ENCODE peak calls at places on chromosome 15, in four cellular contexts. M, Z, X and N are unnamed samples.

GRCh38 chr15:53665930-53666329 is 93.5 kb downstream of the WDR72 start:
- DNase-seq in M (no peak), Z (no peak), X (peak; percentile 18), N (no peak)

GRCh38 chr15:37009288-37009687 is 91.1 kb downstream of the MEIS2 start:
- DNase-seq in M (no peak), Z (no peak), X (peak; percentile 49), N (no peak)

GRCh38 chr15:89196994-89197393 is 24.4 kb downstream of the RLBP1 start:
- DNase-seq in M (no peak), Z (no peak), X (peak; percentile 15), N (no peak)

GRCh38 chr15:94056314-94056713 is 175.0 kb upstream of the MCTP2 start:
- DNase-seq in M (no peak), Z (no peak), X (no peak), N (no peak)

GRCh38 chr15:48337626-48338025 is 6.4 kb downstream of the DUT start:
- DNase-seq in M (no peak), Z (no peak), X (no peak), N (no peak)

GRCh38 chr15:71131601-71132357 is 16.5 kb downstream of the THSD4 start:
- DNase-seq in M (no peak), Z (no peak), X (no peak), N (no peak)

GRCh38 chr15:68986292-68986691 is 28.2 kb upstream of the NOX5 start:
- DNase-seq in M (no peak), Z (no peak), X (no peak), N (no peak)

GRCh38 chr15:68431792-68432401 is at the start of gene ITGA11:
- DNase-seq in M (no peak), Z (no peak), X (no peak), N (peak; percentile 39)

GRCh38 chr15:37035349-37035748 is 65.0 kb downstream of the MEIS2 start:
- DNase-seq in M (no peak), Z (no peak), X (peak; percentile 61), N (no peak)

GRCh38 chr15:51244366-51244977 is 93.9 kb downstream of the CYP19A1 start:
- DNase-seq in M (no peak), Z (no peak), X (no peak), N (no peak)

GRCh38 chr15:42955518-42955917 is 34.9 kb upstream of the TTBK2 start:
- DNase-seq in M (no peak), Z (no peak), X (no peak), N (no peak)

GRCh38 chr15:94387854-94388441 is 156.6 kb downstream of the MCTP2 start:
- DNase-seq in M (no peak), Z (no peak), X (no peak), N (no peak)

GRCh38 chr15:68195336-68196112 is 9.6 kb downstream of the CALML4 start:
- DNase-seq in M (no peak), Z (no peak), X (no peak), N (no peak)

GRCh38 chr15:76345880-76346665 is 9.5 kb downstream of the ISL2 start:
- DNase-seq in M (no peak), Z (no peak), X (peak; percentile 61), N (no peak)

GRCh38 chr15:76991741-76992645 is 2.9 kb upstream of the PSTPIP1 start:
- DNase-seq in M (no peak), Z (no peak), X (no peak), N (no peak)

GRCh38 chr15:51830279-51830806 is 890 bp downstream of the TMOD3 start:
- DNase-seq in M (no peak), Z (no peak), X (no peak), N (peak; percentile 9)

GRCh38 chr15:87712211-87712610 is 544.3 kb downstream of the NTRK3 start:
- DNase-seq in M (no peak), Z (no peak), X (no peak), N (no peak)

GRCh38 chr15:82044373-82045178 is 1.2 kb downstream of the MEX3B start:
- DNase-seq in M (no peak), Z (no peak), X (no peak), N (no peak)

GRCh38 chr15:58597943-58598828 is 151.3 kb downstream of the ADAM10 start:
- DNase-seq in M (no peak), Z (no peak), X (no peak), N (no peak)

GRCh38 chr15:60913901-60914300 is 315.2 kb downstream of the RORA start:
- DNase-seq in M (no peak), Z (no peak), X (no peak), N (no peak)

GRCh38 chr15:80789296-80789695 is 10.1 kb downstream of the CEMIP start:
- DNase-seq in M (no peak), Z (no peak), X (no peak), N (no peak)

GRCh38 chr15:29844290-29844903 is 22.1 kb upstream of the TJP1 start:
- DNase-seq in M (peak; percentile 58), Z (no peak), X (no peak), N (no peak)

GRCh38 chr15:79595995-79596622 is 164.0 kb downstream of the MINAR1 start:
- DNase-seq in M (peak; percentile 95), Z (peak; percentile 73), X (peak; percentile 94), N (peak; percentile 93)

GRCh38 chr15:52291204-52291603 is 4.4 kb downstream of the MYO5C start:
- DNase-seq in M (no peak), Z (no peak), X (no peak), N (no peak)

GRCh38 chr15:38038659-38039442 is 104.4 kb downstream of the TMCO5A start:
- DNase-seq in M (no peak), Z (no peak), X (no peak), N (no peak)

GRCh38 chr15:35450492-35450891 is 95.5 kb downstream of the DPH6 start:
- DNase-seq in M (no peak), Z (no peak), X (no peak), N (no peak)

GRCh38 chr15:57340673-57341259 is 35.5 kb upstream of the CGNL1 start:
- DNase-seq in M (peak; percentile 56), Z (no peak), X (peak; percentile 42), N (peak; percentile 71)

GRCh38 chr15:49273734-49274318 is 103.8 kb downstream of the GALK2 start:
- DNase-seq in M (no peak), Z (no peak), X (no peak), N (no peak)

GRCh38 chr15:63156708-63157065 is 590 bp downstream of the RPS27L start:
- DNase-seq in M (no peak), Z (no peak), X (peak; percentile 25), N (no peak)

GRCh38 chr15:41971893-41972340 is 440 bp downstream of the EHD4 start:
- DNase-seq in M (no peak), Z (no peak), X (peak; percentile 7), N (no peak)

GRCh38 chr15:83943849-83944404 is 290.0 kb downstream of the ADAMTSL3 start:
- DNase-seq in M (no peak), Z (no peak), X (no peak), N (no peak)

GRCh38 chr15:88450125-88450798 is 16.9 kb downstream of the MRPL46 start:
- DNase-seq in M (peak; percentile 49), Z (peak; percentile 75), X (peak; percentile 53), N (peak; percentile 72)

GRCh38 chr15:66647358-66647757 is 54.7 kb upstream of the SMAD6 start:
- DNase-seq in M (no peak), Z (no peak), X (no peak), N (no peak)
- H3K9ac ChIP-seq in M (no peak overlapping the region), Z (no peak overlapping the region), X (no peak overlapping the region), N (no peak overlapping the region)

DNA sequence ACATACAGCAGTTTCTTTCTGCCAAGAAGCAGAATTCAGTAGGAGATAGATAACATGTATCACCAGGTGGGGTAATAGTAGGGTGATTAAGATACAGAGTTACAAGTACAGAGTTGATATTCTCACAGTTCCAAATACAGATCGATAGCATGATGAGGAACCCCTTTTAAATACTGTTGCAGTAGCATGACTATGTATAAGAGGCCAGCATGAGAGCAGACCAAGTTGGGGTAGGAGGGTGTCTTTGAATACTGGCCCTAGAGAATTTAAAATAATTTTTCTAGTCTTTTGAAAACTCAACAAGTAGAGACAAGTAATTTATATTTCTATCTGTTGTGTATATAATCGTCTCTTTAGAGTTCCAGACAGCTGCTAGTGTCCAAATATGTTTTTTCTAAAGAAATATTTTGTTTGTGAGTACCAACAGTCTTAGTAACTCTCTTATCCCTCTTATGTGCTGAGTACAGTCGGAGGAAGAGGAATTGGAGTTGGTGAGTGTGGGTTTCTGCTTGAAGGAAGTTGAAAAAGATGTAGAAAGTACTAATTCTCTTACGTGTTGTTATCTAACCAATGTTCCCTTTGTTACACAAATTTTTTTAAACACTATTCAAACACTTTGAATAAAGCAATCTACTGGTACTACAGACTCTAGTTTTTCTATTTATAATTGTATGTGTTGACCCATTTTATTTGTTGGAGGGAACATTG is 30.2 kb downstream of the LYSMD4 start:
- DNase-seq in M (no peak), Z (no peak), X (no peak), N (no peak)
- H3K4me3 ChIP-seq in M (no peak overlapping the region), Z (no peak overlapping the region), X (no peak overlapping the region), N (no peak overlapping the region)

DNA sequence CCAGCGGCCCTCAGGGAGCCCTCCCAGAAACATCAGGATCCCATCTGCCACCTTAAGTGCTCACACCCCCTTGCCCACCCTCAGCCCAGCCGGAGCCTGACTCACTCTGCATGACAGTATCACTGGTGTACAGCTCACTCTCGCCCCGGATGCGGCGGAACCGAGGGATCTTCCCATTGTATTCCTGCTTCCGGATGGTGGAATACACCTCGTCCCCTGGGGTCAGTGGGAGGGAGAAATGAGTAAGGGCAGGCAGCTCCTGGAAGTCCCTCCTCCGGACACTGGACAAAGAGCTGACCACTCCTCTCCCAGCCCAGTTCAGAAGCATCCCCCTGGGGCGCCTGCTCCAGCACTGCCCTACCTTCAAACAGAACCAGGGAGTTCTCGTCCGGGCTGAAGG is 16.5 kb downstream of the SEMA7A start:
- DNase-seq in M (no peak), Z (no peak), X (no peak), N (no peak)
- TF ChIP-seq ZNF274 in M (no peak), Z (no peak), X (no peak), N (no peak)

DNA sequence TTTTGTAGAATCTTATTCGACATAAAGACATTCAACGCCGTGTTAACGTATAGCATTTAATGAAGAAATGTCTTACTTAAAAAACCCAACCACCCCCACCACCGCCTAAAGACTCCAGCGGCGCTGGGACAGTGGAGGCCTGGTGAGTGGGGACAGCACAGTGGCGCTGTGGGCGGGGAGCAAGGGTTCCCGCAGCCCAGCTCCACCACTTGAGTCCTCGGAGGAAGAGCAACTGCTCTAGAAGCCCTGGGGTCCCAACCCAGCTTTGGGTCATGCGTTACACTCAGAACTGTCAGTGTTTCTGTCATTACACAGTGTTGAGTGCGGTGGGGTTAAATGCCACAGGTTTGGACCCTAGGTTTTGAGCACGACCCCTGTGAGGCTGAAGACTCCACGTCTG is 62.1 kb downstream of the CHSY1 start:
- DNase-seq in M (no peak), Z (no peak), X (no peak), N (no peak)
- H3K9ac ChIP-seq in M (no peak overlapping the region), Z (no peak overlapping the region), X (no peak overlapping the region), N (no peak overlapping the region)

GRCh38 chr15:31484986-31485385 is 158.4 kb downstream of the KLF13 start:
- DNase-seq in M (no peak), Z (no peak), X (no peak), N (no peak)

GRCh38 chr15:31484369-31484951 is 157.8 kb downstream of the KLF13 start:
- DNase-seq in M (no peak), Z (no peak), X (no peak), N (no peak)

GRCh38 chr15:31482122-31482922 is 155.7 kb downstream of the KLF13 start:
- DNase-seq in M (no peak), Z (no peak), X (no peak), N (no peak)

GRCh38 chr15:31483924-31484368 is 157.3 kb downstream of the KLF13 start:
- DNase-seq in M (no peak), Z (no peak), X (no peak), N (no peak)

GRCh38 chr15:31483053-31483923 is 156.7 kb downstream of the KLF13 start:
- DNase-seq in M (no peak), Z (no peak), X (no peak), N (no peak)
- H3K4me3 ChIP-seq in M (no peak overlapping the region), Z (peak overlapping the region; percentile 26), X (no peak overlapping the region), N (peak overlapping the region; percentile 11)

GRCh38 chr15:91099616-91100560 is at the start of gene SV2B:
- DNase-seq in M (no peak), Z (no peak), X (no peak), N (no peak)
- TF ChIP-seq ZNF274 in M (no peak), Z (no peak), X (no peak), N (no peak)